ENCODE peak calls at places on chromosome 18, in seven cellular contexts. One of them, this sample, is unnamed.

GRCh38 chr18:32919799-32920198 is 147.0 kb upstream of the KLHL14 start:
- DNase-seq in ELR: peak
- DNase-seq in GM20000: peak
- DNase-seq in cerebellar nuclear complex: no peak
- DNase-seq in foreskin fibroblast: no peak
- DNase-seq in hepatic stellate cell: no peak
- DNase-seq in stimulated activated CD4-positive, alpha-beta T cell treated with anti-CD3 and anti-CD28 coated beads, Interleukin-12 subunit alpha, Interleukin-12 subunit beta, amount 100 ng/mL, for 4 hours: no peak
- DNase-seq in this sample: no peak

GRCh38 chr18:62070306-62070705 is 116.5 kb downstream of the PIGN start:
- DNase-seq in ELR: no peak
- DNase-seq in hepatic stellate cell: no peak
- DNase-seq in GM20000: no peak
- DNase-seq in foreskin fibroblast: peak
- DNase-seq in stimulated activated CD4-positive, alpha-beta T cell treated with anti-CD3 and anti-CD28 coated beads, Interleukin-12 subunit alpha, Interleukin-12 subunit beta, amount 100 ng/mL, for 4 hours: no peak
- DNase-seq in cerebellar nuclear complex: no peak
- DNase-seq in this sample: no peak

GRCh38 chr18:46302866-46303485 is 198.8 kb downstream of the HAUS1 start:
- DNase-seq in GM20000: no peak
- DNase-seq in foreskin fibroblast: no peak
- DNase-seq in ELR: no peak
- DNase-seq in cerebellar nuclear complex: no peak
- DNase-seq in stimulated activated CD4-positive, alpha-beta T cell treated with anti-CD3 and anti-CD28 coated beads, Interleukin-12 subunit alpha, Interleukin-12 subunit beta, amount 100 ng/mL, for 4 hours: no peak
- DNase-seq in hepatic stellate cell: no peak
- DNase-seq in this sample: no peak

GRCh38 chr18:11859903-11860407 is 8.7 kb downstream of the CHMP1B start:
- DNase-seq in cerebellar nuclear complex: no peak
- DNase-seq in GM20000: no peak
- DNase-seq in foreskin fibroblast: peak
- DNase-seq in ELR: peak
- DNase-seq in stimulated activated CD4-positive, alpha-beta T cell treated with anti-CD3 and anti-CD28 coated beads, Interleukin-12 subunit alpha, Interleukin-12 subunit beta, amount 100 ng/mL, for 4 hours: no peak
- DNase-seq in hepatic stellate cell: peak
- DNase-seq in this sample: no peak

GRCh38 chr18:5196253-5197031 is 615 bp downstream of the AKAIN1 start:
- DNase-seq in hepatic stellate cell: no peak
- DNase-seq in foreskin fibroblast: no peak
- DNase-seq in ELR: no peak
- DNase-seq in cerebellar nuclear complex: no peak
- DNase-seq in GM20000: no peak
- DNase-seq in stimulated activated CD4-positive, alpha-beta T cell treated with anti-CD3 and anti-CD28 coated beads, Interleukin-12 subunit alpha, Interleukin-12 subunit beta, amount 100 ng/mL, for 4 hours: no peak
- DNase-seq in this sample: no peak

GRCh38 chr18:64037812-64038414 is 68.0 kb downstream of the SERPINB8 start:
- DNase-seq in ELR: peak
- DNase-seq in foreskin fibroblast: no peak
- DNase-seq in cerebellar nuclear complex: no peak
- DNase-seq in stimulated activated CD4-positive, alpha-beta T cell treated with anti-CD3 and anti-CD28 coated beads, Interleukin-12 subunit alpha, Interleukin-12 subunit beta, amount 100 ng/mL, for 4 hours: no peak
- DNase-seq in GM20000: peak
- DNase-seq in hepatic stellate cell: peak
- DNase-seq in this sample: no peak

GRCh38 chr18:8469793-8470192 is 139.4 kb upstream of the RAB12 start:
- DNase-seq in cerebellar nuclear complex: no peak
- DNase-seq in foreskin fibroblast: peak
- DNase-seq in GM20000: no peak
- DNase-seq in stimulated activated CD4-positive, alpha-beta T cell treated with anti-CD3 and anti-CD28 coated beads, Interleukin-12 subunit alpha, Interleukin-12 subunit beta, amount 100 ng/mL, for 4 hours: no peak
- DNase-seq in hepatic stellate cell: peak
- DNase-seq in ELR: peak
- DNase-seq in this sample: no peak

GRCh38 chr18:54269924-54270844 is 867 bp downstream of the POLI start:
- DNase-seq in stimulated activated CD4-positive, alpha-beta T cell treated with anti-CD3 and anti-CD28 coated beads, Interleukin-12 subunit alpha, Interleukin-12 subunit beta, amount 100 ng/mL, for 4 hours: peak
- DNase-seq in cerebellar nuclear complex: no peak
- DNase-seq in foreskin fibroblast: peak
- DNase-seq in hepatic stellate cell: peak
- DNase-seq in ELR: peak
- DNase-seq in GM20000: peak
- DNase-seq in this sample: no peak

GRCh38 chr18:57728941-57729511 is 74.1 kb downstream of the ATP8B1 start:
- DNase-seq in ELR: peak
- DNase-seq in cerebellar nuclear complex: no peak
- DNase-seq in hepatic stellate cell: no peak
- DNase-seq in foreskin fibroblast: no peak
- DNase-seq in stimulated activated CD4-positive, alpha-beta T cell treated with anti-CD3 and anti-CD28 coated beads, Interleukin-12 subunit alpha, Interleukin-12 subunit beta, amount 100 ng/mL, for 4 hours: no peak
- DNase-seq in GM20000: no peak
- DNase-seq in this sample: no peak

GRCh38 chr18:47981320-47981719 is 50.9 kb upstream of the SMAD2 start:
- DNase-seq in hepatic stellate cell: no peak
- DNase-seq in foreskin fibroblast: no peak
- DNase-seq in GM20000: no peak
- DNase-seq in stimulated activated CD4-positive, alpha-beta T cell treated with anti-CD3 and anti-CD28 coated beads, Interleukin-12 subunit alpha, Interleukin-12 subunit beta, amount 100 ng/mL, for 4 hours: no peak
- DNase-seq in cerebellar nuclear complex: no peak
- DNase-seq in ELR: no peak
- DNase-seq in this sample: no peak

GRCh38 chr18:61889541-61889940 is 3.3 kb downstream of the RNF152 start:
- DNase-seq in GM20000: no peak
- DNase-seq in stimulated activated CD4-positive, alpha-beta T cell treated with anti-CD3 and anti-CD28 coated beads, Interleukin-12 subunit alpha, Interleukin-12 subunit beta, amount 100 ng/mL, for 4 hours: no peak
- DNase-seq in ELR: no peak
- DNase-seq in cerebellar nuclear complex: no peak
- DNase-seq in foreskin fibroblast: no peak
- DNase-seq in hepatic stellate cell: no peak
- DNase-seq in this sample: no peak

GRCh38 chr18:46756172-46756558 is 688 bp downstream of the ST8SIA5 start:
- DNase-seq in stimulated activated CD4-positive, alpha-beta T cell treated with anti-CD3 and anti-CD28 coated beads, Interleukin-12 subunit alpha, Interleukin-12 subunit beta, amount 100 ng/mL, for 4 hours: no peak
- DNase-seq in hepatic stellate cell: no peak
- DNase-seq in foreskin fibroblast: no peak
- DNase-seq in cerebellar nuclear complex: no peak
- DNase-seq in GM20000: peak
- DNase-seq in ELR: no peak
- DNase-seq in this sample: no peak

GRCh38 chr18:78903436-78904178 is 76.0 kb upstream of the SALL3 start:
- DNase-seq in cerebellar nuclear complex: no peak
- DNase-seq in hepatic stellate cell: no peak
- DNase-seq in GM20000: no peak
- DNase-seq in foreskin fibroblast: no peak
- DNase-seq in ELR: no peak
- DNase-seq in stimulated activated CD4-positive, alpha-beta T cell treated with anti-CD3 and anti-CD28 coated beads, Interleukin-12 subunit alpha, Interleukin-12 subunit beta, amount 100 ng/mL, for 4 hours: no peak
- DNase-seq in this sample: no peak

GRCh38 chr18:25076980-25077780 is 274.8 kb downstream of the ZNF521 start:
- DNase-seq in ELR: no peak
- DNase-seq in hepatic stellate cell: no peak
- DNase-seq in cerebellar nuclear complex: no peak
- DNase-seq in GM20000: no peak
- DNase-seq in foreskin fibroblast: no peak
- DNase-seq in stimulated activated CD4-positive, alpha-beta T cell treated with anti-CD3 and anti-CD28 coated beads, Interleukin-12 subunit alpha, Interleukin-12 subunit beta, amount 100 ng/mL, for 4 hours: no peak
- DNase-seq in this sample: peak

GRCh38 chr18:48687694-48688042 is 148.8 kb downstream of the CTIF start:
- DNase-seq in ELR: no peak
- DNase-seq in cerebellar nuclear complex: no peak
- DNase-seq in GM20000: no peak
- DNase-seq in stimulated activated CD4-positive, alpha-beta T cell treated with anti-CD3 and anti-CD28 coated beads, Interleukin-12 subunit alpha, Interleukin-12 subunit beta, amount 100 ng/mL, for 4 hours: no peak
- DNase-seq in hepatic stellate cell: no peak
- DNase-seq in foreskin fibroblast: no peak
- DNase-seq in this sample: no peak

GRCh38 chr18:22346968-22347611 is 70.6 kb downstream of the CTAGE1 start:
- DNase-seq in GM20000: peak
- DNase-seq in ELR: peak
- DNase-seq in hepatic stellate cell: peak
- DNase-seq in cerebellar nuclear complex: no peak
- DNase-seq in foreskin fibroblast: no peak
- DNase-seq in stimulated activated CD4-positive, alpha-beta T cell treated with anti-CD3 and anti-CD28 coated beads, Interleukin-12 subunit alpha, Interleukin-12 subunit beta, amount 100 ng/mL, for 4 hours: no peak
- DNase-seq in this sample: no peak

GRCh38 chr18:60096428-60096827 is 196.6 kb downstream of the PMAIP1 start:
- DNase-seq in ELR: peak
- DNase-seq in cerebellar nuclear complex: no peak
- DNase-seq in foreskin fibroblast: no peak
- DNase-seq in stimulated activated CD4-positive, alpha-beta T cell treated with anti-CD3 and anti-CD28 coated beads, Interleukin-12 subunit alpha, Interleukin-12 subunit beta, amount 100 ng/mL, for 4 hours: no peak
- DNase-seq in hepatic stellate cell: no peak
- DNase-seq in GM20000: no peak
- DNase-seq in this sample: no peak

GRCh38 chr18:50092250-50092780 is 102.6 kb downstream of the MYO5B start:
- DNase-seq in cerebellar nuclear complex: no peak
- DNase-seq in GM20000: no peak
- DNase-seq in stimulated activated CD4-positive, alpha-beta T cell treated with anti-CD3 and anti-CD28 coated beads, Interleukin-12 subunit alpha, Interleukin-12 subunit beta, amount 100 ng/mL, for 4 hours: no peak
- DNase-seq in foreskin fibroblast: no peak
- DNase-seq in hepatic stellate cell: no peak
- DNase-seq in ELR: no peak
- DNase-seq in this sample: no peak

GRCh38 chr18:7658701-7659100 is 91.6 kb downstream of the PTPRM start:
- DNase-seq in cerebellar nuclear complex: no peak
- DNase-seq in hepatic stellate cell: no peak
- DNase-seq in stimulated activated CD4-positive, alpha-beta T cell treated with anti-CD3 and anti-CD28 coated beads, Interleukin-12 subunit alpha, Interleukin-12 subunit beta, amount 100 ng/mL, for 4 hours: no peak
- DNase-seq in GM20000: no peak
- DNase-seq in foreskin fibroblast: no peak
- DNase-seq in ELR: peak
- DNase-seq in this sample: no peak

GRCh38 chr18:6543330-6543908 is 128.7 kb upstream of the L3MBTL4 start:
- DNase-seq in ELR: peak
- DNase-seq in GM20000: peak
- DNase-seq in hepatic stellate cell: peak
- DNase-seq in cerebellar nuclear complex: no peak
- DNase-seq in foreskin fibroblast: peak
- DNase-seq in stimulated activated CD4-positive, alpha-beta T cell treated with anti-CD3 and anti-CD28 coated beads, Interleukin-12 subunit alpha, Interleukin-12 subunit beta, amount 100 ng/mL, for 4 hours: no peak
- DNase-seq in this sample: no peak

GRCh38 chr18:53796042-53796729 is 428.3 kb downstream of the MBD2 start:
- DNase-seq in ELR: peak
- DNase-seq in stimulated activated CD4-positive, alpha-beta T cell treated with anti-CD3 and anti-CD28 coated beads, Interleukin-12 subunit alpha, Interleukin-12 subunit beta, amount 100 ng/mL, for 4 hours: no peak
- DNase-seq in cerebellar nuclear complex: no peak
- DNase-seq in GM20000: peak
- DNase-seq in hepatic stellate cell: peak
- DNase-seq in foreskin fibroblast: peak
- DNase-seq in this sample: no peak

GRCh38 chr18:35577045-35577848 is 4.3 kb upstream of the GALNT1 start:
- DNase-seq in ELR: no peak
- DNase-seq in cerebellar nuclear complex: no peak
- DNase-seq in foreskin fibroblast: no peak
- DNase-seq in hepatic stellate cell: no peak
- DNase-seq in stimulated activated CD4-positive, alpha-beta T cell treated with anti-CD3 and anti-CD28 coated beads, Interleukin-12 subunit alpha, Interleukin-12 subunit beta, amount 100 ng/mL, for 4 hours: peak
- DNase-seq in GM20000: peak
- DNase-seq in this sample: no peak

GRCh38 chr18:79203017-79203605 is 133.9 kb downstream of the ATP9B start:
- DNase-seq in cerebellar nuclear complex: no peak
- DNase-seq in foreskin fibroblast: peak
- DNase-seq in hepatic stellate cell: no peak
- DNase-seq in stimulated activated CD4-positive, alpha-beta T cell treated with anti-CD3 and anti-CD28 coated beads, Interleukin-12 subunit alpha, Interleukin-12 subunit beta, amount 100 ng/mL, for 4 hours: peak
- DNase-seq in ELR: peak
- DNase-seq in GM20000: no peak
- DNase-seq in this sample: no peak

GRCh38 chr18:48834421-48835011 is 116.2 kb downstream of the SMAD7 start:
- DNase-seq in GM20000: peak
- DNase-seq in ELR: peak
- DNase-seq in foreskin fibroblast: peak
- DNase-seq in cerebellar nuclear complex: peak
- DNase-seq in stimulated activated CD4-positive, alpha-beta T cell treated with anti-CD3 and anti-CD28 coated beads, Interleukin-12 subunit alpha, Interleukin-12 subunit beta, amount 100 ng/mL, for 4 hours: peak
- DNase-seq in hepatic stellate cell: peak
- DNase-seq in this sample: peak

GRCh38 chr18:12309683-12310198 is 1.7 kb downstream of the TUBB6 start:
- DNase-seq in ELR: peak
- DNase-seq in hepatic stellate cell: no peak
- DNase-seq in cerebellar nuclear complex: no peak
- DNase-seq in GM20000: no peak
- DNase-seq in foreskin fibroblast: no peak
- DNase-seq in stimulated activated CD4-positive, alpha-beta T cell treated with anti-CD3 and anti-CD28 coated beads, Interleukin-12 subunit alpha, Interleukin-12 subunit beta, amount 100 ng/mL, for 4 hours: no peak
- DNase-seq in this sample: no peak

GRCh38 chr18:35387367-35387685 is 10.2 kb upstream of the ZNF396 start:
- DNase-seq in ELR: no peak
- DNase-seq in GM20000: no peak
- DNase-seq in cerebellar nuclear complex: no peak
- DNase-seq in stimulated activated CD4-positive, alpha-beta T cell treated with anti-CD3 and anti-CD28 coated beads, Interleukin-12 subunit alpha, Interleukin-12 subunit beta, amount 100 ng/mL, for 4 hours: no peak
- DNase-seq in hepatic stellate cell: no peak
- DNase-seq in foreskin fibroblast: peak
- DNase-seq in this sample: no peak

GRCh38 chr18:30134020-30134419 is 908.5 kb downstream of the DSC3 start:
- DNase-seq in hepatic stellate cell: no peak
- DNase-seq in foreskin fibroblast: no peak
- DNase-seq in cerebellar nuclear complex: no peak
- DNase-seq in ELR: no peak
- DNase-seq in stimulated activated CD4-positive, alpha-beta T cell treated with anti-CD3 and anti-CD28 coated beads, Interleukin-12 subunit alpha, Interleukin-12 subunit beta, amount 100 ng/mL, for 4 hours: no peak
- DNase-seq in GM20000: no peak
- DNase-seq in this sample: no peak

GRCh38 chr18:50231621-50232020 is 34.7 kb downstream of the CFAP53 start:
- DNase-seq in hepatic stellate cell: no peak
- DNase-seq in cerebellar nuclear complex: no peak
- DNase-seq in ELR: peak
- DNase-seq in stimulated activated CD4-positive, alpha-beta T cell treated with anti-CD3 and anti-CD28 coated beads, Interleukin-12 subunit alpha, Interleukin-12 subunit beta, amount 100 ng/mL, for 4 hours: no peak
- DNase-seq in foreskin fibroblast: peak
- DNase-seq in GM20000: no peak
- DNase-seq in this sample: no peak

GRCh38 chr18:75904416-75904815 is 476.9 kb upstream of the SMIM21 start:
- DNase-seq in foreskin fibroblast: no peak
- DNase-seq in hepatic stellate cell: no peak
- DNase-seq in cerebellar nuclear complex: no peak
- DNase-seq in stimulated activated CD4-positive, alpha-beta T cell treated with anti-CD3 and anti-CD28 coated beads, Interleukin-12 subunit alpha, Interleukin-12 subunit beta, amount 100 ng/mL, for 4 hours: no peak
- DNase-seq in GM20000: no peak
- DNase-seq in ELR: no peak
- DNase-seq in this sample: no peak

GRCh38 chr18:44709297-44710117 is 28.8 kb downstream of the SETBP1 start:
- DNase-seq in cerebellar nuclear complex: no peak
- DNase-seq in stimulated activated CD4-positive, alpha-beta T cell treated with anti-CD3 and anti-CD28 coated beads, Interleukin-12 subunit alpha, Interleukin-12 subunit beta, amount 100 ng/mL, for 4 hours: no peak
- DNase-seq in ELR: no peak
- DNase-seq in GM20000: peak
- DNase-seq in hepatic stellate cell: no peak
- DNase-seq in foreskin fibroblast: no peak
- DNase-seq in this sample: no peak

GRCh38 chr18:11946756-11947155 is 34.6 kb upstream of the IMPA2 start:
- DNase-seq in cerebellar nuclear complex: no peak
- DNase-seq in ELR: peak
- DNase-seq in GM20000: no peak
- DNase-seq in foreskin fibroblast: no peak
- DNase-seq in stimulated activated CD4-positive, alpha-beta T cell treated with anti-CD3 and anti-CD28 coated beads, Interleukin-12 subunit alpha, Interleukin-12 subunit beta, amount 100 ng/mL, for 4 hours: peak
- DNase-seq in hepatic stellate cell: no peak
- DNase-seq in this sample: no peak

GRCh38 chr18:72543362-72544055 is 633 bp downstream of the CBLN2 start:
- DNase-seq in hepatic stellate cell: no peak
- DNase-seq in GM20000: no peak
- DNase-seq in stimulated activated CD4-positive, alpha-beta T cell treated with anti-CD3 and anti-CD28 coated beads, Interleukin-12 subunit alpha, Interleukin-12 subunit beta, amount 100 ng/mL, for 4 hours: no peak
- DNase-seq in foreskin fibroblast: no peak
- DNase-seq in cerebellar nuclear complex: no peak
- DNase-seq in ELR: no peak
- DNase-seq in this sample: no peak

GRCh38 chr18:54218299-54218698 is 6.2 kb downstream of the MBD2 start:
- DNase-seq in ELR: no peak
- DNase-seq in GM20000: no peak
- DNase-seq in foreskin fibroblast: no peak
- DNase-seq in hepatic stellate cell: no peak
- DNase-seq in cerebellar nuclear complex: no peak
- DNase-seq in stimulated activated CD4-positive, alpha-beta T cell treated with anti-CD3 and anti-CD28 coated beads, Interleukin-12 subunit alpha, Interleukin-12 subunit beta, amount 100 ng/mL, for 4 hours: no peak
- DNase-seq in this sample: no peak

GRCh38 chr18:30730915-30731314 is 311.6 kb downstream of the DSC3 start:
- DNase-seq in cerebellar nuclear complex: no peak
- DNase-seq in foreskin fibroblast: no peak
- DNase-seq in stimulated activated CD4-positive, alpha-beta T cell treated with anti-CD3 and anti-CD28 coated beads, Interleukin-12 subunit alpha, Interleukin-12 subunit beta, amount 100 ng/mL, for 4 hours: no peak
- DNase-seq in hepatic stellate cell: no peak
- DNase-seq in GM20000: no peak
- DNase-seq in ELR: no peak
- DNase-seq in this sample: no peak

GRCh38 chr18:2104620-2105462 is 466.5 kb downstream of the METTL4 start:
- DNase-seq in hepatic stellate cell: peak
- DNase-seq in stimulated activated CD4-positive, alpha-beta T cell treated with anti-CD3 and anti-CD28 coated beads, Interleukin-12 subunit alpha, Interleukin-12 subunit beta, amount 100 ng/mL, for 4 hours: peak
- DNase-seq in foreskin fibroblast: peak
- DNase-seq in ELR: peak
- DNase-seq in GM20000: peak
- DNase-seq in cerebellar nuclear complex: no peak
- DNase-seq in this sample: peak

GRCh38 chr18:62566199-62566598 is 43.4 kb downstream of the ZCCHC2 start:
- DNase-seq in ELR: peak
- DNase-seq in cerebellar nuclear complex: no peak
- DNase-seq in foreskin fibroblast: no peak
- DNase-seq in hepatic stellate cell: no peak
- DNase-seq in stimulated activated CD4-positive, alpha-beta T cell treated with anti-CD3 and anti-CD28 coated beads, Interleukin-12 subunit alpha, Interleukin-12 subunit beta, amount 100 ng/mL, for 4 hours: no peak
- DNase-seq in GM20000: no peak
- DNase-seq in this sample: no peak

GRCh38 chr18:60331890-60332289 is 40.7 kb downstream of the MC4R start:
- DNase-seq in hepatic stellate cell: no peak
- DNase-seq in stimulated activated CD4-positive, alpha-beta T cell treated with anti-CD3 and anti-CD28 coated beads, Interleukin-12 subunit alpha, Interleukin-12 subunit beta, amount 100 ng/mL, for 4 hours: no peak
- DNase-seq in GM20000: no peak
- DNase-seq in ELR: no peak
- DNase-seq in cerebellar nuclear complex: no peak
- DNase-seq in foreskin fibroblast: no peak
- DNase-seq in this sample: no peak

GRCh38 chr18:78632111-78632541 is 347.5 kb upstream of the SALL3 start:
- DNase-seq in foreskin fibroblast: peak
- DNase-seq in hepatic stellate cell: no peak
- DNase-seq in GM20000: no peak
- DNase-seq in stimulated activated CD4-positive, alpha-beta T cell treated with anti-CD3 and anti-CD28 coated beads, Interleukin-12 subunit alpha, Interleukin-12 subunit beta, amount 100 ng/mL, for 4 hours: no peak
- DNase-seq in ELR: peak
- DNase-seq in cerebellar nuclear complex: no peak
- DNase-seq in this sample: no peak